ENCODE peak calls at places on chromosome 14, in seven cellular contexts. D is Peyer's patch, X is psoas muscle, T is uterus, Y is tibial nerve, Z is stomach, F is heart left ventricle. C is an unnamed sample.

GRCh38 chr14:87334997-87335675 is 657.8 kb downstream of the GALC start:
- DNase-seq in Z (no peak), T (no peak), D (no peak), X (no peak), Y (no peak), F (no peak), C (no peak)

GRCh38 chr14:69610020-69610858 is 1.2 kb upstream of the SUSD6 start:
- DNase-seq in Y (peak; percentile 16), F (no peak), T (no peak), X (no peak), D (no peak), Z (no peak), C (no peak)

GRCh38 chr14:22770481-22771187 is 4.1 kb downstream of the OXA1L start:
- DNase-seq in X (no peak), D (no peak), T (no peak), Y (no peak), Z (no peak), F (no peak), C (no peak)

GRCh38 chr14:87643005-87643404 is 350.0 kb downstream of the GALC start:
- DNase-seq in D (no peak), F (no peak), X (no peak), Y (peak; percentile 47), Z (no peak), T (peak; percentile 59), C (no peak)

GRCh38 chr14:85241022-85241880 is 288.7 kb upstream of the FLRT2 start:
- DNase-seq in D (no peak), X (peak; percentile 23), T (no peak), Y (no peak), Z (no peak), F (no peak), C (no peak)

GRCh38 chr14:104874571-104875411 is 9.7 kb downstream of the CEP170B start:
- DNase-seq in X (no peak), T (no peak), D (no peak), F (peak; percentile 53), Y (no peak), Z (no peak), C (no peak)

GRCh38 chr14:34498684-34499412 is 36.8 kb upstream of the SPTSSA start:
- DNase-seq in Y (no peak), T (no peak), D (no peak), F (no peak), Z (peak; percentile 53), X (no peak), C (no peak)

GRCh38 chr14:55599250-55599879 is 19.4 kb downstream of the KTN1 start:
- DNase-seq in T (no peak), F (no peak), X (peak; percentile 34), Y (no peak), Z (peak; percentile 54), D (no peak), C (peak; percentile 55)

GRCh38 chr14:49900973-49901372 is 8.1 kb downstream of the ARF6 start:
- DNase-seq in T (no peak), Z (no peak), D (no peak), F (no peak), Y (no peak), X (no peak), C (no peak)

GRCh38 chr14:25375639-25376038 is 325.7 kb upstream of the STXBP6 start:
- DNase-seq in Z (no peak), D (no peak), X (no peak), F (no peak), Y (no peak), T (no peak), C (no peak)

GRCh38 chr14:99757331-99758070 is 35.7 kb upstream of the EML1 start:
- DNase-seq in Z (no peak), T (no peak), D (no peak), F (no peak), Y (no peak), X (no peak), C (peak; percentile 61)

GRCh38 chr14:23571701-23572523 is 4.3 kb upstream of the AP1G2 start:
- DNase-seq in T (no peak), Y (no peak), D (no peak), Z (no peak), F (no peak), X (no peak), C (no peak)

GRCh38 chr14:24058260-24058950 is 6.6 kb downstream of the CARMIL3 start:
- DNase-seq in T (peak; percentile 72), D (peak; percentile 83), F (no peak), X (peak; percentile 53), Z (peak; percentile 81), Y (peak; percentile 98), C (peak; percentile 78)

GRCh38 chr14:54564799-54565235 is 2.1 kb upstream of the SAMD4A start:
- DNase-seq in T (peak; percentile 62), Y (peak; percentile 57), X (no peak), Z (no peak), D (no peak), F (no peak), C (no peak)

GRCh38 chr14:44162197-44162596 is 344.9 kb downstream of the FSCB start:
- DNase-seq in T (no peak), F (no peak), D (no peak), Z (no peak), X (no peak), Y (no peak), C (no peak)

GRCh38 chr14:76961631-76962302 is 66.7 kb downstream of the IRF2BPL start:
- DNase-seq in F (peak; percentile 87), X (peak; percentile 85), D (peak; percentile 95), T (peak; percentile 84), Y (peak; percentile 62), Z (peak; percentile 77), C (peak; percentile 94)

GRCh38 chr14:104280085-104280901 is 141.9 kb downstream of the KIF26A start:
- DNase-seq in X (no peak), D (no peak), Y (no peak), F (peak; percentile 55), Z (peak; percentile 19), T (peak; percentile 3), C (no peak)

GRCh38 chr14:63492391-63492790 is 50.8 kb downstream of the PPP2R5E start:
- DNase-seq in T (no peak), X (no peak), D (no peak), Y (no peak), F (no peak), Z (no peak), C (no peak)

GRCh38 chr14:68395585-68395984 is 397.3 kb downstream of the ZFP36L1 start:
- DNase-seq in Y (no peak), X (peak; percentile 49), T (peak; percentile 46), Z (no peak), F (no peak), D (no peak), C (no peak)

GRCh38 chr14:68399971-68400370 is 392.9 kb downstream of the ZFP36L1 start:
- DNase-seq in T (no peak), F (no peak), Y (no peak), D (peak; percentile 44), X (no peak), Z (no peak), C (no peak)

GRCh38 chr14:68396411-68396930 is 396.4 kb downstream of the ZFP36L1 start:
- DNase-seq in Z (no peak), F (no peak), T (no peak), Y (no peak), D (no peak), X (no peak), C (no peak)

GRCh38 chr14:68397827-68398226 is 395.0 kb downstream of the ZFP36L1 start:
- DNase-seq in F (no peak), Y (no peak), D (no peak), Z (no peak), X (no peak), T (peak; percentile 31), C (no peak)

GRCh38 chr14:68397371-68397779 is 395.5 kb downstream of the ZFP36L1 start:
- DNase-seq in X (peak; percentile 54), F (peak; percentile 83), Z (no peak), T (no peak), D (peak; percentile 46), Y (peak; percentile 61), C (peak; percentile 88)
- H3K4me1 ChIP-seq in X (peaks cover 28% of the 10 kb centered on the region), F (peaks cover 11% of the 10 kb centered on the region), Z (peaks cover 82% of the 10 kb centered on the region), T (peaks cover 12% of the 10 kb centered on the region), D (peaks cover 21% of the 10 kb centered on the region), Y (no peaks in the 10 kb centered on the region), C (peaks cover 12% of the 10 kb centered on the region)

DNA sequence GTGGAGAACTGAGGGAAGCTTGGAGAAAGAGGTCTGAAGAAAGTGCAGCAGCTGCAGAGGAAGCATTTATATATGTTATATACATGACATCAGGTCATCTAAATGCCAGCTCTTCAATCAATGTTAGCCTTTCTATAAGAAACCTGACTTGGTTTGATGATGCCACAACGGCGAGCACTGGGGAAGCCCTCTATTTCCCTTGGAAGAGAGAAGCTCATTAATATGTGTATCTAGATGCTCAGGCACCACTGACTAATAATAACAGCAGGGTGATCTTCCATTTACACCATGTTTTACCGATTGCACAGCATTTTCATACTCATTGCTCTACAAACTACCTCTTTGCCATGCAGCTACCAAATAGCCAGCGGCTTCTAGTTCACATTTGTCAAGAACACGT is 811 bp downstream of the ACYP1 start:
- DNase-seq in Z (no peak), T (no peak), D (no peak), F (no peak), Y (no peak), X (no peak), C (no peak)
- H3K4me1 ChIP-seq in Z (peaks cover 28% of the 10 kb centered on the region), T (no peaks in the 10 kb centered on the region), D (peaks cover 3% of the 10 kb centered on the region), F (no peaks in the 10 kb centered on the region), Y (no peaks in the 10 kb centered on the region), X (peaks cover 33% of the 10 kb centered on the region), C (no peaks in the 10 kb centered on the region)

DNA sequence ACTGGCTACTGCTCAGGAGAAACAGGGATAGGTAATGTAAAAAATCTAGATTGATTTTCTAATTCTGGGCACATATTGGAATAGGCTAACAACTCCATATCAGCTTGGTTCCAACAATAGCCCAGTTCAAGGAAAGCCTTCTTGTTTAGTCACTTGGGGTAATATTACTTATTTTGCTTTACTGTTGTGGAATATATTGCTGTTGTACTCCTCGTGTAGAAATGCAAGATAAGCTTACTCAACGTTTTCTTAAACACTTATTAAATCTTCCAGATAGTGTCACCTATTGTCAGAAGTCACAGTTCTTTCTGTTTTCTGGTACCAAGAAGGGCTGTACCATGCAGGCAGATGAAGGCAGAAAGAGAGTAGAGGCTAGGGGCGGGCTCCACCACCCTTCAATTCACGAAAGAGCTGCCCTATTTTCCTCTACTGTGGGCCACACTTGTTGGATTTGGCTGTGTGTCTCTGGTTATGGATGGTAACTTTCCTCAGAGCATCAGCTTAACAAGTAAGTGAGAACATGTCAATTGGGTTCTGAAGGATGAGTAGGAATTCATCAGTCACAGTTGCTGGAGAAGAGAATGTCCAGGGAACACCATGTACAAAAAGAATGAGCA is 38.0 kb downstream of the CLMN start:
- DNase-seq in X (no peak), Z (no peak), Y (no peak), F (no peak), D (no peak), T (no peak), C (no peak)
- H3K4me1 ChIP-seq in X (no peaks in the 10 kb centered on the region), Z (peaks cover 8% of the 10 kb centered on the region), Y (no peaks in the 10 kb centered on the region), F (no peaks in the 10 kb centered on the region), D (no peaks in the 10 kb centered on the region), T (no peaks in the 10 kb centered on the region), C (no peaks in the 10 kb centered on the region)

GRCh38 chr14:61404637-61405036 is 83.3 kb downstream of the PRKCH start:
- DNase-seq in T (no peak), D (no peak), Y (no peak), F (no peak), X (no peak), Z (no peak), C (no peak)

GRCh38 chr14:61408498-61408897 is 87.1 kb downstream of the PRKCH start:
- DNase-seq in F (no peak), Z (no peak), T (no peak), Y (no peak), D (no peak), X (no peak), C (no peak)

GRCh38 chr14:61406198-61406597 is 84.8 kb downstream of the PRKCH start:
- DNase-seq in T (no peak), Z (no peak), D (no peak), Y (no peak), X (no peak), F (no peak), C (no peak)

GRCh38 chr14:61409782-61410181 is 88.4 kb downstream of the PRKCH start:
- DNase-seq in D (no peak), T (no peak), Z (no peak), F (no peak), X (no peak), Y (no peak), C (no peak)

GRCh38 chr14:61406670-61407069 is 85.3 kb downstream of the PRKCH start:
- DNase-seq in T (no peak), X (no peak), Z (no peak), F (no peak), D (no peak), Y (no peak), C (no peak)
- H3K4me1 ChIP-seq in T (no peaks in the 10 kb centered on the region), X (peaks cover 13% of the 10 kb centered on the region), Z (no peaks in the 10 kb centered on the region), F (peaks cover 7% of the 10 kb centered on the region), D (no peaks in the 10 kb centered on the region), Y (no peaks in the 10 kb centered on the region), C (no peaks in the 10 kb centered on the region)